ENCODE peak calls at places on chromosome 14, in four cellular contexts. B is GM12878, O is WTC11, Y is HepG2. W is an unnamed sample.
A peak's percentile ranks its signal among the peaks of the same experiment; 100 is the strongest.

GRCh38 chr14:68979722-68980552 is 835 bp upstream of the ACTN1 start:
- DNase-seq in B (no peak), O (peak; percentile 59), Y (no peak), W (peak; percentile 54)

GRCh38 chr14:64708148-64709004 is 4.2 kb downstream of the PLEKHG3 start:
- DNase-seq in B (no peak), O (peak; percentile 94), Y (no peak), W (no peak)

GRCh38 chr14:101665478-101666078 is 95.9 kb upstream of the PPP2R5C start:
- DNase-seq in B (no peak), O (peak; percentile 66), Y (peak; percentile 32), W (peak; percentile 11)

GRCh38 chr14:76811561-76811960 is 1.1 kb downstream of the ANGEL1 start:
- DNase-seq in B (no peak), O (no peak), Y (no peak), W (no peak)

GRCh38 chr14:64778114-64778754 is 74.0 kb downstream of the PLEKHG3 start:
- DNase-seq in B (no peak), O (no peak), Y (no peak), W (no peak)

GRCh38 chr14:106506901-106507305 is 980.5 kb downstream of the TMEM121 start:
- DNase-seq in B (no peak), O (no peak), Y (no peak), W (no peak)

GRCh38 chr14:101102875-101103274 is 199.4 kb upstream of the RTL1 start:
- DNase-seq in B (no peak), O (no peak), Y (no peak), W (no peak)

GRCh38 chr14:104596451-104596918 is 8.1 kb downstream of the TMEM179 start:
- DNase-seq in B (no peak), O (no peak), Y (no peak), W (no peak)

GRCh38 chr14:101723061-101723595 is 38.4 kb upstream of the PPP2R5C start:
- DNase-seq in B (no peak), O (no peak), Y (no peak), W (no peak)

DNA sequence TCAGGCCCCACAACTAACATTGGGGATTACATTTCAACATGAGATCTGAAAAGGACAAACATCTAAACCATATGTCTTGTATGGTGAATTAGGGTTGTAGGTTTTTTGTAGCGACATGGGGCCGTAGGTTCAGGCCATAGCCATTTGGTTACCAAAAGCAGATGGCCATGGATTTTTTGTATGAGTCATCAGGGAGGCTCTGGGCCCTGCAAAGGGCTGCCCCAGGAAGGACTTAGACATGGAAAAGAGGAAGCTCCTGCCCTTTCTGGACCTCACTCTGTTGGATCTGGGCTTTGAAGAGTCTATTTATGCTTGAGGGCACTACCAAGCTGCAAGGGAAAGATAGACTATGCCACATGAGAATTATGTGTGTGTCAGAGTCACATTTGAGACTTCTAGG is 89.3 kb upstream of the DHRS4 start:
- DNase-seq in B (no peak), O (no peak), Y (no peak), W (no peak)
- TF ChIP-seq NR2C2 in B (no peak), O (no peak), Y (no peak), W (no peak)

GRCh38 chr14:36270191-36270590 is 50.2 kb downstream of the MBIP start:
- DNase-seq in B (no peak), O (no peak), Y (no peak), W (no peak)
- TF ChIP-seq NR2C2 in B (no peak), O (no peak), Y (no peak), W (no peak)

GRCh38 chr14:30669594-30669993 is 47.5 kb downstream of the SCFD1 start:
- DNase-seq in B (no peak), O (no peak), Y (no peak), W (no peak)
- TF ChIP-seq NR2C2 in B (no peak), O (no peak), Y (no peak), W (no peak)

DNA sequence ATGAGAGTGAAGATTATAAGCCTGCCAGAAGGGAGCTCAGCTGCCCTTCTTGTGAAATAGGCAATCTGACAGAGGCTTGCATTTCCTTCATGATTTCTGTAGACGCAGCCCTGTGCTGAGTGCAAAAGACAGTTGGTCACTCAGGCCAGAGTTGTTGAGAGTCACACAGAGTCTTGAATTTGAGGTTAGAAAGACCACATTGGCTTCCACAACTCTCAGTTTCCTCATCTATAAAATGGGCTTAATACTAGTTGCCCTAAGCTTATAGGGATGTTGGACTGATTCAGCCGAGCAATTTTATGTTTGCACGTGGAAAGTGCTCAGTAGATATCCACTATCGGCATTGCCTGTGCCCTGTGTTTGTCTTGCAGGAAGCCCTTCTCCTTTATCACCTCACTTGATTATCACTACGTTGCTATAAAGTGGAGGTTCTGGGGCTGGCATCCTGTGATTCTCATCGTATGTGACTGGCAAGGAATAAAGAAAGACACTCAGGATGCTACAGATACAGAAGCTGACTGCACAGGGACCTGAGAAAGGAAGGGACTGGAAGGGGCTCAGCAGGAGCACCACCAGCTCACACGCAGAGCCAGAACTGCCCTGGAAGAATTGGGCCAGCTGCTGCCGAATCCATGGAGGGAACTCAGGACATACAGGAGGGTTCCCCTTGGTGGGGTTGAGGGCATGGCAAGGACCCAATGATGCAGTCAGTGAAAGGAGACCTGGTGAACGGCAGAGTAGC is 19.8 kb upstream of the SERPINA4 start:
- DNase-seq in B (no peak), O (no peak), Y (no peak), W (no peak)
- TF ChIP-seq NR2C2 in B (no peak), O (no peak), Y (no peak), W (no peak)

GRCh38 chr14:99036594-99037293 is 235.3 kb downstream of the BCL11B start:
- DNase-seq in B (no peak), O (no peak), Y (no peak), W (no peak)

GRCh38 chr14:99037777-99038176 is 234.2 kb downstream of the BCL11B start:
- DNase-seq in B (no peak), O (peak; percentile 56), Y (no peak), W (no peak)

GRCh38 chr14:99035268-99035667 is 236.7 kb downstream of the BCL11B start:
- DNase-seq in B (no peak), O (no peak), Y (no peak), W (no peak)

GRCh38 chr14:99034711-99035171 is 237.3 kb downstream of the BCL11B start:
- DNase-seq in B (no peak), O (peak; percentile 74), Y (no peak), W (no peak)

DNA sequence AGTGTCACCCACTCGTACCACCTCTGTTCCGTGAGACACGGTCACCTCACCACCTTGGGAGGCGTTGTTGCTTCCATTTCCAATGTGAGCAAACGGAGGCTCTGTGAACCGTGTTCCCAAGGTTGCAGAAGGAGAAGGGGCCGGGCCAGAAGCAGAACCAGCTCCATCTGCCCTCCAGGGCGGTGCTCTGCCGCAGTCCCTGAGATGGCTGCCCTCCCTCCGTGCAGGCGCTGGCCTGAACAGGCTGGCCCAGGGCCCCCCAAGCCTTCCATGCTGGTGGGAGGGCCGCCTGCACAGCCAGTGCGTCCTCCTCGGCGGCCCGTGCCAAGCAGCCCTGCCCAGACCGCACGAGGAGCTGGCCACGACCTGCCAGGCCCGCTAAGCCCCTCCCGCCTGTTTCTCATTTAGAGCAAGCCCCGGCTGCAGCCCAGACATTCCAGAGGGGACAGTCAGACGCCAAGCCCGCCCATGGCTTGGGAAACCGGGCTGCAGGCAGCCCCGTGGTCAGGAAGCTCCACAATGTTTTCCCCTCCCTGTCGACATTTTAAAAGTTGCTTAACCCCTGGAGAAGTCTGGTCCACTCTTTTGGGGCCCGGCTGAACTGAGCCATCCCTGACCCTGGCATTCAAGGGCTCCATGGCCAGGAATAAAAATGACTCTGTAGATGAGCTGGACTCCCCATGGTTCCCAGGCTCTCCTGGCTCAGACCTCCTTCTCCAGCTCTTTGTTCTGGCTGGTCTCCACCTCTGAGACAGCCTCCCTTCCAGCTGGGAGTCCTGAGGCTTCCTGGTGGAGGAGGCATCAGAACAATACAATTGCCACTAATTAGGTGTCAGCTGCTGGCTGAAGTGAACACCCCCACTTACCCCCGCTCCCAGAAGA is 236.0 kb downstream of the BCL11B start:
- DNase-seq in B (no peak), O (peak; percentile 73), Y (peak; percentile 10), W (no peak)
- TF ChIP-seq NR2C2 in B (no peak), O (no peak), Y (no peak), W (no peak)

DNA sequence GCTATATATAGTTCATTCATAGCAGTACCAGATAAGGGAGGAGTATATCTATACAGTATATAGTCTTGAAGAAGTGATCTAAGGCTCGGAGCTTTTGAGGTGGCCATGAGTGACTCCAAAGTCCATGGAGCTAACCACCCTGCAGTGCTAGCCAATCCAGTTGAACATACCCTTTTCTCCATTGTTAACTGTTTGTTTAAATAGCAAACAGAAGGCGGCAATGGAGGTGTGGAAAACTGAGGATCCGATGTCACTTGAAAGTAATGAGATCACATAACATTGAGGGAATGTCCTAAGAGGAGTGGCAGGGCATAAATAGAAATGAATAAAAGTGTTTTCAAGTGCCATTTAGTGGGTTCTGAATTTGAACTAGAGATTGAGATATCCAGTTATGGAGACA is 12.4 kb upstream of the SNAPC1 start:
- DNase-seq in B (no peak), O (no peak), Y (peak; percentile 45), W (peak; percentile 8)
- TF ChIP-seq NR2C2 in B (no peak), O (no peak), Y (no peak), W (no peak)